ENCODE peak calls at places on chromosome 5, in seven cellular contexts. P is activated naive CD4-positive, alpha-beta T cell treated with anti-CD3 and anti-CD28 coated beads, Interleukin-2, amount 10 ng/mL, durations not matched to agents 7 days and 5 days; N is H9; D is effector memory CD4-positive, alpha-beta T cell; R is CD8-positive, alpha-beta T cell; O is iPS-NIHi11; A is PC-3. I is an unnamed sample.

GRCh38 chr5:67773439-67773988 is 442.0 kb upstream of the PIK3R1 start:
- DNase-seq in P (no peak), N (no peak), D (no peak), R (no peak), O (peak), A (no peak), I (no peak)

GRCh38 chr5:141742866-141743651 is 61.0 kb upstream of the ARAP3 start:
- DNase-seq in P (peak), N (peak), D (no peak), R (no peak), O (peak), A (peak), I (no peak)

GRCh38 chr5:162703914-162704313 is 636.3 kb downstream of the GABRG2 start:
- DNase-seq in P (no peak), N (no peak), D (no peak), R (no peak), O (peak), A (no peak), I (no peak)

GRCh38 chr5:61100425-61100824 is 61.8 kb downstream of the SMIM15 start:
- DNase-seq in P (no peak), N (no peak), D (no peak), R (no peak), O (no peak), A (no peak), I (no peak)

GRCh38 chr5:126503602-126504104 is 80.4 kb downstream of the GRAMD2B start:
- DNase-seq in P (no peak), N (no peak), D (peak), R (no peak), O (no peak), A (no peak), I (no peak)

GRCh38 chr5:32201140-32201539 is 27.0 kb upstream of the GOLPH3 start:
- DNase-seq in P (no peak), N (no peak), D (no peak), R (no peak), O (no peak), A (no peak), I (no peak)

GRCh38 chr5:175797521-175798038 is 73.8 kb upstream of the CPLX2 start:
- DNase-seq in P (no peak), N (peak), D (no peak), R (no peak), O (peak), A (peak), I (no peak)

GRCh38 chr5:121573844-121574243 is 277.8 kb upstream of the FTMT start:
- DNase-seq in P (no peak), N (no peak), D (no peak), R (no peak), O (no peak), A (no peak), I (no peak)

GRCh38 chr5:55569513-55569865 is 34.7 kb upstream of the PLPP1 start:
- DNase-seq in P (no peak), N (no peak), D (no peak), R (no peak), O (no peak), A (no peak), I (no peak)

GRCh38 chr5:58335518-58335917 is 124.4 kb downstream of the PLK2 start:
- DNase-seq in P (no peak), N (no peak), D (no peak), R (no peak), O (no peak), A (peak), I (no peak)

GRCh38 chr5:137252513-137252912 is 246.6 kb downstream of the SPOCK1 start:
- DNase-seq in P (no peak), N (no peak), D (no peak), R (no peak), O (no peak), A (no peak), I (no peak)

GRCh38 chr5:179777909-179778308 is 15.9 kb upstream of the LTC4S start:
- DNase-seq in P (no peak), N (no peak), D (no peak), R (no peak), O (no peak), A (no peak), I (no peak)

GRCh38 chr5:74725331-74725730 is 40.3 kb downstream of the HEXB start:
- DNase-seq in P (no peak), N (no peak), D (no peak), R (no peak), O (no peak), A (no peak), I (no peak)

GRCh38 chr5:170896779-170897178 is 35.0 kb downstream of the RANBP17 start:
- DNase-seq in P (no peak), N (peak), D (no peak), R (no peak), O (peak), A (peak), I (no peak)

GRCh38 chr5:153445875-153446567 is 44.4 kb upstream of the GRIA1 start:
- DNase-seq in P (no peak), N (no peak), D (no peak), R (no peak), O (no peak), A (peak), I (no peak)

GRCh38 chr5:127133071-127133470 is 59.8 kb upstream of the C5orf63 start:
- DNase-seq in P (no peak), N (no peak), D (no peak), R (no peak), O (no peak), A (no peak), I (no peak)

GRCh38 chr5:141958113-141958512 is at the start of gene PCDH12:
- DNase-seq in P (peak), N (peak), D (no peak), R (no peak), O (no peak), A (no peak), I (no peak)

GRCh38 chr5:109141499-109142200 is 268.1 kb downstream of the PJA2 start:
- DNase-seq in P (no peak), N (peak), D (no peak), R (no peak), O (no peak), A (no peak), I (no peak)

GRCh38 chr5:124199902-124200301 is 546.5 kb downstream of the ZNF608 start:
- DNase-seq in P (no peak), N (no peak), D (no peak), R (no peak), O (no peak), A (peak), I (no peak)

I was measured in GM18507.